ENCODE peak calls at places on chromosome 13, in seven cellular contexts. W, P, I, U, R, Y and S are unnamed samples.

GRCh38 chr13:23956106-23956505 is 58.8 kb upstream of the C1QTNF9B start:
- DNase-seq in I (no peak), Y (no peak), P (no peak), W (no peak), R (peak), U (no peak), S (no peak)

GRCh38 chr13:90352763-90353162 is 994.7 kb upstream of the MIR17HG start:
- DNase-seq in P (no peak), Y (no peak), I (no peak), U (no peak), W (no peak), R (no peak), S (no peak)

GRCh38 chr13:73656863-73657262 is 477.3 kb downstream of the KLF12 start:
- DNase-seq in I (no peak), R (no peak), P (no peak), Y (no peak), W (no peak), U (no peak), S (no peak)

GRCh38 chr13:40539954-40540706 is 126.3 kb downstream of the FOXO1 start:
- DNase-seq in Y (no peak), W (no peak), P (no peak), R (no peak), I (peak), U (no peak), S (no peak)

GRCh38 chr13:92187378-92187989 is 789.1 kb downstream of the GPC5 start:
- DNase-seq in W (peak), Y (no peak), R (no peak), I (no peak), P (no peak), U (no peak), S (no peak)

GRCh38 chr13:114064516-114065140 is 67.8 kb downstream of the RASA3 start:
- DNase-seq in P (peak), I (no peak), U (peak), R (peak), Y (peak), W (peak), S (no peak)

GRCh38 chr13:74026753-74027152 is 107.5 kb downstream of the KLF12 start:
- DNase-seq in U (peak), Y (peak), P (no peak), I (no peak), R (peak), W (no peak), S (peak)

GRCh38 chr13:66560189-66560588 is 669.9 kb downstream of the PCDH9 start:
- DNase-seq in U (no peak), W (peak), I (no peak), P (no peak), Y (no peak), R (no peak), S (no peak)

GRCh38 chr13:101452519-101453485 is at the start of gene ITGBL1:
- DNase-seq in P (peak), Y (no peak), R (no peak), U (no peak), W (no peak), I (no peak), S (peak)

GRCh38 chr13:45626731-45627374 is 11.3 kb upstream of the ERICH6B start:
- DNase-seq in R (no peak), W (no peak), I (no peak), P (no peak), Y (no peak), U (no peak), S (no peak)

GRCh38 chr13:61833228-61833627 is 417.6 kb upstream of the PCDH20 start:
- DNase-seq in I (no peak), W (no peak), P (no peak), U (no peak), R (no peak), Y (no peak), S (no peak)

DNA sequence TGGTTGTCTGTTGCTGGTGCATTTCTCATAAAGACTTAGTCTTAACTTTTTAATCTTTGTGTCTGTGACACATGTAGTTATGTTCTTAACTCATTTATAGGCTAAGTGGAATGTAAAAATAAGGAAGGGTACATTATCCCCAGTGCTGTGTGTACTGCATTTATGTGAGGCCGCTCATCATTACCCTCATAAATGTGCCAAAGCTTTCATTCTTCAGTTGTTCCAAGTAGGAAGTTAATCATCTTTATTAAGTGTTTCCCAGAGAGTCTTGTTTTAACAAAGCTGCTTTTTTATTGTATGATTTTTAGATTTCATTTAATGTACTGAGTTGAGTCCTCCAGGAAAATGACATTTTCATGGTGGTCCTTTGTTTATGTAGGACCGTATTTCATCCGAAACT is 379.8 kb downstream of the DLEU7 start:
- DNase-seq in P (no peak), W (no peak), I (no peak), R (no peak), U (no peak), Y (no peak), S (no peak)
- TF ChIP-seq POLR2A in P (no peak), W (no peak), I (no peak), R (no peak), U (no peak), Y (no peak), S (no peak)

GRCh38 chr13:29537736-29538624 is 57.5 kb downstream of the SLC7A1 start:
- DNase-seq in R (no peak), I (no peak), P (no peak), W (no peak), Y (no peak), U (no peak), S (no peak)
- TF ChIP-seq POLR2AphosphoS5 in R (no peak), I (no peak), P (no peak), W (no peak), Y (no peak), U (no peak), S (no peak)

DNA sequence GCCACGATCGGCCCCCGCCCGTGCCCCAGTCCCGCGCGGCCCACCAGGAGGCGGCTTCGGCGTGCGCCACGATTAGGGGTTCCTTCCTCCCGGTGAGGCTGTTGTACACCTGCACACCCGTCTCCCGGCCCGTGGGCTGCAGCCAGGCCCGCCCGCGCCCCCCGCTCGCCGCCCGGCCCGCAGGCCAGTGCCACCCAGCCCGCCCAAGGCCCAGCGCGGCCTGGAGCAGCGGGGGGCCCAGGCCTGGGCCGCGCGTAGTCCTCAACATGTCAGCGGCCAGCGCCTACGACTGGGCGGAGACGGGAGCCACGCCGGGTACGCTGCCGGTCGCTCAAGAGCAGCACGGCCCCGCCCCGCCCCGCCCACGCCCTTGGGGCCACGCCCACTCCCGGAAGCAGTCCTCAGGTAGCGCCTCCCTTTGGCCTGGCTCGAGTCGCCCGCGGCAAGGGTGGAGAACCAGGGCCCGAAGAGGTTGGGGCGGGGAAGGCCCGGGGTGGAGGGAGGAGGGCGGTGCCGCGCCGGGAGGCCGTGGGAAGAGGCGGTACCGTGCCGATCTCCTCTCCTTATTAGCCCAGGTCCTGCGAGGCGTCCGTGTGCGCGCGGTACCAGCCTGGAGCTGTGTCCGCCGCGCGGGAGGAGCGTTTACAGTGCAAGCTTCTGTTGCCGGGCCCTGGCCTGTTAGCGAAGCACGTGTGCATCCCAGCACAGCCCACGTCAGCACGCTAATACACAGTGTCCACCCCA is at the start of gene CARS2:
- DNase-seq in U (peak), R (peak), P (peak), Y (peak), I (peak), W (peak), S (peak)
- TF ChIP-seq POLR2A in U (no peak), R (peak), P (peak), Y (no peak), I (no peak), W (no peak), S (peak)

GRCh38 chr13:110430391-110431338 is 123.6 kb downstream of the COL4A2 start:
- DNase-seq in U (no peak), P (no peak), W (no peak), Y (no peak), I (no peak), R (no peak), S (no peak)
- TF ChIP-seq POLR2AphosphoS5 in U (no peak), P (no peak), W (no peak), Y (no peak), I (no peak), R (no peak), S (no peak)

GRCh38 chr13:25798998-25799397 is 252.8 kb downstream of the SHISA2 start:
- DNase-seq in W (no peak), Y (no peak), P (no peak), U (no peak), R (no peak), I (no peak), S (no peak)
- TF ChIP-seq POLR2A in W (no peak), Y (no peak), P (no peak), U (no peak), R (no peak), I (no peak), S (no peak)

GRCh38 chr13:19864339-19865309 is 1.2 kb upstream of the ZMYM5 start:
- DNase-seq in P (peak), U (peak), W (peak), I (no peak), R (peak), Y (peak), S (peak)
- TF ChIP-seq POLR2AphosphoS5 in P (no peak), U (peak), W (peak), I (peak), R (no peak), Y (no peak), S (peak)

DNA sequence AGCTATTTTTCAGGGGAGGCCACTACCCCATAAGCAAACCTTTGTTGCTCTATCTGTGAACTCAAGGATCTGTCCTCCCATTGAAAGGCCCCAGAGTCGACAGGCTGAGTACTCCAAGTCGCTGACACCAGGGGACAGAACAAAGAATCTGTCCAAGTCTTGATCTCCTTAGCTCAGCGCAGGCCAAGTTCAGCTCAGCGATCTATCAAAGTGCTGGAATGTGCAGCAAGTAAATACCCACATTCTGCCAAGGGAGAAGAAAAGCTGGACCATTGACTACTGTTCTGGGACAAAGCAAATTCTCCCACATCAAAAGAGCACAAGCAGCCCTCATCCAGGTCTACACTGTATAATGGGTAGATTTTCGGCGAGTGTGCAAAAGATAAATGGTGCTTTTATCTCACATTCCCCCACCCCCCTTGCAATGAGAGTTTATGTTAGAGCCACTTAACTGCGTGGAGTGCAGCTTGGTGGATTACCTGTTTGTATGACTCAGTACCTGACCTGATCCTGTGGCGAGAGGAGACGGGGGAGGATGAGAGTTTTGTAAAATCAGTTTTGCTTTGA is 391.7 kb upstream of the SGCG start:
- DNase-seq in P (no peak), U (no peak), I (no peak), R (no peak), Y (no peak), W (no peak), S (no peak)
- TF ChIP-seq POLR2A in P (no peak), U (no peak), I (no peak), R (no peak), Y (no peak), W (no peak), S (no peak)